ENCODE peak calls at places on chromosomes 2 and 18, in five cellular contexts. One of them, this sample, is unnamed.

GRCh38 chr2:146642066-146642465 is 1202.8 kb upstream of the ACVR2A start:
- DNase-seq in NCI-H774: no peak
- DNase-seq in activated naive CD4-positive, alpha-beta T cell: no peak
- DNase-seq in T-helper 9 cell: no peak
- DNase-seq in nucleus accumbens: no peak
- DNase-seq in this sample: no peak

GRCh38 chr2:106982350-106982749 is 96.4 kb upstream of the ST6GAL2 start:
- DNase-seq in NCI-H774: no peak
- DNase-seq in T-helper 9 cell: no peak
- DNase-seq in nucleus accumbens: no peak
- DNase-seq in activated naive CD4-positive, alpha-beta T cell: no peak
- DNase-seq in this sample: no peak

GRCh38 chr2:203623616-203624015 is 82.8 kb upstream of the CD28 start:
- DNase-seq in NCI-H774: no peak
- DNase-seq in T-helper 9 cell: no peak
- DNase-seq in nucleus accumbens: no peak
- DNase-seq in activated naive CD4-positive, alpha-beta T cell: no peak
- DNase-seq in this sample: no peak

GRCh38 chr2:216849987-216850386 is 9.9 kb downstream of the TNP1 start:
- DNase-seq in T-helper 9 cell: no peak
- DNase-seq in activated naive CD4-positive, alpha-beta T cell: no peak
- DNase-seq in NCI-H774: no peak
- DNase-seq in nucleus accumbens: peak
- DNase-seq in this sample: peak

GRCh38 chr2:188582206-188582605 is 290.5 kb downstream of the GULP1 start:
- DNase-seq in T-helper 9 cell: no peak
- DNase-seq in NCI-H774: no peak
- DNase-seq in nucleus accumbens: no peak
- DNase-seq in activated naive CD4-positive, alpha-beta T cell: no peak
- DNase-seq in this sample: no peak

GRCh38 chr2:112938904-112939303 is 27.9 kb downstream of the IL37 start:
- DNase-seq in T-helper 9 cell: no peak
- DNase-seq in nucleus accumbens: no peak
- DNase-seq in NCI-H774: no peak
- DNase-seq in activated naive CD4-positive, alpha-beta T cell: no peak
- DNase-seq in this sample: no peak

GRCh38 chr18:57587262-57587661 is 760 bp upstream of the FECH start:
- DNase-seq in T-helper 9 cell: no peak
- DNase-seq in nucleus accumbens: no peak
- DNase-seq in activated naive CD4-positive, alpha-beta T cell: no peak
- DNase-seq in NCI-H774: no peak
- DNase-seq in this sample: no peak

GRCh38 chr2:169363570-169364150 is 1.3 kb upstream of the LRP2 start:
- DNase-seq in nucleus accumbens: peak
- DNase-seq in activated naive CD4-positive, alpha-beta T cell: no peak
- DNase-seq in NCI-H774: peak
- DNase-seq in T-helper 9 cell: peak
- DNase-seq in this sample: no peak

GRCh38 chr2:195105581-195105980 is 551.4 kb upstream of the SLC39A10 start:
- DNase-seq in NCI-H774: no peak
- DNase-seq in T-helper 9 cell: no peak
- DNase-seq in nucleus accumbens: no peak
- DNase-seq in activated naive CD4-positive, alpha-beta T cell: no peak
- DNase-seq in this sample: no peak

GRCh38 chr2:128644745-128645256 is 326.1 kb upstream of the HS6ST1 start:
- DNase-seq in NCI-H774: no peak
- DNase-seq in nucleus accumbens: no peak
- DNase-seq in T-helper 9 cell: no peak
- DNase-seq in activated naive CD4-positive, alpha-beta T cell: no peak
- DNase-seq in this sample: no peak

GRCh38 chr18:10579079-10579867 is 53.4 kb downstream of the NAPG start:
- DNase-seq in activated naive CD4-positive, alpha-beta T cell: no peak
- DNase-seq in nucleus accumbens: no peak
- DNase-seq in NCI-H774: no peak
- DNase-seq in T-helper 9 cell: no peak
- DNase-seq in this sample: no peak

This sample was measured in posterior cingulate gyrus.